ENCODE peak calls at places on chromosomes 11 and 22, in five cellular contexts. L is stimulated activated CD4-positive, alpha-beta T cell treated with anti-CD3 and anti-CD28 coated beads, Interleukin-2, amount 100 ng/mL, for 24 hours; B is stimulated activated CD8-positive, alpha-beta memory T cell treated with anti-CD3 and anti-CD28 coated beads, Interleukin-7, amount 100 ng/mL, for 1 hour; Q is effector CD8-positive, alpha-beta T cell; Y is Calu3. F is an unnamed sample.

GRCh38 chr11:14308114-14308896 is 50.7 kb downstream of the RRAS2 start:
- DNase-seq in L (no peak), B (no peak), Q (no peak), Y (peak), F (no peak)

GRCh38 chr11:84465040-84465439 is 1162.1 kb downstream of the DLG2 start:
- DNase-seq in L (no peak), B (no peak), Q (no peak), Y (no peak), F (no peak)

GRCh38 chr11:110131386-110132123 is 38.4 kb downstream of the ZC3H12C start:
- DNase-seq in L (no peak), B (no peak), Q (no peak), Y (no peak), F (no peak)

GRCh38 chr22:37009490-37009889 is 9.8 kb downstream of the TST start:
- DNase-seq in L (no peak), B (no peak), Q (no peak), Y (no peak), F (no peak)

GRCh38 chr11:66338276-66339162 is 2.3 kb upstream of the RIN1 start:
- DNase-seq in L (no peak), B (no peak), Q (no peak), Y (no peak), F (no peak)

GRCh38 chr22:42688241-42688913 is 32.3 kb downstream of the A4GALT start:
- DNase-seq in L (no peak), B (no peak), Q (no peak), Y (peak), F (no peak)

GRCh38 chr11:5891216-5891800 is 1.7 kb upstream of the OR52E5 start:
- DNase-seq in L (no peak), B (no peak), Q (no peak), Y (no peak), F (no peak)

GRCh38 chr22:37300551-37301017 is 18.3 kb downstream of the CYTH4 start:
- DNase-seq in L (peak), B (no peak), Q (peak), Y (no peak), F (peak)

GRCh38 chr22:29269731-29270474 is 1.8 kb downstream of the EWSR1 start:
- DNase-seq in L (no peak), B (no peak), Q (no peak), Y (no peak), F (no peak)

GRCh38 chr11:102192349-102193066 is 82.3 kb downstream of the YAP1 start:
- DNase-seq in L (no peak), B (no peak), Q (no peak), Y (no peak), F (no peak)

GRCh38 chr11:100964400-100964799 is 165.2 kb downstream of the PGR start:
- DNase-seq in L (no peak), B (no peak), Q (no peak), Y (no peak), F (no peak)

GRCh38 chr11:114318361-114318760 is 22.2 kb downstream of the NNMT start:
- DNase-seq in L (no peak), B (no peak), Q (no peak), Y (no peak), F (no peak)

GRCh38 chr11:83691387-83692088 is 405.4 kb upstream of the CCDC90B start:
- DNase-seq in L (no peak), B (no peak), Q (no peak), Y (no peak), F (no peak)

GRCh38 chr11:111194789-111195188 is 50.7 kb upstream of the POU2AF2 start:
- DNase-seq in L (no peak), B (no peak), Q (no peak), Y (no peak), F (no peak)

GRCh38 chr22:36936362-36937116 is 23.1 kb downstream of the CSF2RB start:
- DNase-seq in L (no peak), B (no peak), Q (no peak), Y (no peak), F (no peak)

GRCh38 chr11:9231848-9232177 is 33.3 kb downstream of the DENND5A start:
- DNase-seq in L (no peak), B (no peak), Q (no peak), Y (no peak), F (peak)

GRCh38 chr11:66411323-66411722 is 9.5 kb upstream of the NPAS4 start:
- DNase-seq in L (no peak), B (no peak), Q (no peak), Y (no peak), F (no peak)

GRCh38 chr11:97794876-97795275 is 1225.9 kb upstream of the CNTN5 start:
- DNase-seq in L (no peak), B (no peak), Q (no peak), Y (no peak), F (no peak)

GRCh38 chr11:33027846-33028536 is 11.4 kb upstream of the TCP11L1 start:
- DNase-seq in L (no peak), B (no peak), Q (no peak), Y (no peak), F (no peak)

GRCh38 chr22:44271010-44271500 is 41.7 kb downstream of the SHISAL1 start:
- DNase-seq in L (no peak), B (no peak), Q (no peak), Y (no peak), F (no peak)

GRCh38 chr22:45101828-45102227 is 61.9 kb upstream of the NUP50 start:
- DNase-seq in L (peak), B (no peak), Q (no peak), Y (peak), F (no peak)

GRCh38 chr11:69044111-69045013 is 4.4 kb upstream of the TPCN2 start:
- DNase-seq in L (no peak), B (no peak), Q (no peak), Y (peak), F (no peak)

GRCh38 chr11:45607995-45608394 is 57.4 kb downstream of the CHST1 start:
- DNase-seq in L (no peak), B (no peak), Q (no peak), Y (no peak), F (no peak)

GRCh38 chr11:128715691-128716153 is 21.9 kb downstream of the FLI1 start:
- DNase-seq in L (no peak), B (no peak), Q (no peak), Y (no peak), F (peak)

GRCh38 chr22:24592144-24592845 is 578 bp downstream of the LRRC75B start:
- DNase-seq in L (no peak), B (no peak), Q (no peak), Y (no peak), F (no peak)

GRCh38 chr11:102620858-102621561 is 4.1 kb downstream of the MMP20 start:
- DNase-seq in L (no peak), B (no peak), Q (no peak), Y (no peak), F (no peak)

GRCh38 chr22:36884314-36885158 is 23.7 kb downstream of the NCF4 start:
- DNase-seq in L (no peak), B (no peak), Q (no peak), Y (no peak), F (no peak)

GRCh38 chr22:49547751-49548239 is 279.9 kb downstream of the BRD1 start:
- DNase-seq in L (no peak), B (no peak), Q (no peak), Y (peak), F (no peak)

F was measured in activated CD8-positive, alpha-beta memory T cell treated with anti-CD3 and anti-CD28 coated beads for 24 hours.